ENCODE peak calls at places on chromosomes 13 and 19, in nine cellular contexts. H, B, I, K, R, G, N, W and F are unnamed samples. For H3K4me1, the result is how much of the 10 kb centered on the place peaks cover.

GRCh38 chr19:14632286-14632685 is 42.4 kb downstream of the ADGRE3 start:
- DNase-seq in G (no peak), H (peak), N (no peak), I (no peak), K (peak), R (no peak), B (no peak), W (no peak), F (no peak)

GRCh38 chr13:42495256-42495655 is 78.7 kb upstream of the TNFSF11 start:
- DNase-seq in N (no peak), K (no peak), B (no peak), I (no peak), G (no peak), R (no peak), H (no peak), W (no peak), F (no peak)

GRCh38 chr13:30685320-30685859 is 50.0 kb upstream of the ALOX5AP start:
- DNase-seq in N (no peak), K (no peak), G (no peak), R (no peak), B (no peak), H (no peak), W (no peak), I (no peak), F (peak)

GRCh38 chr19:14416743-14417214 is 2.4 kb downstream of the DDX39A start:
- DNase-seq in W (no peak), N (no peak), R (no peak), H (no peak), I (no peak), K (no peak), G (no peak), B (no peak), F (no peak)

GRCh38 chr19:56670961-56671612 is 470 bp downstream of the ZNF835 start:
- DNase-seq in R (no peak), N (no peak), I (peak), H (no peak), B (no peak), W (peak), K (no peak), G (no peak), F (peak)

GRCh38 chr19:43934055-43934984 is 762 bp downstream of the ZNF45 start:
- DNase-seq in K (no peak), R (no peak), G (no peak), W (no peak), I (no peak), N (no peak), H (no peak), B (no peak), F (no peak)

GRCh38 chr13:20230913-20231838 is 943 bp downstream of the GJB6 start:
- DNase-seq in B (no peak), G (no peak), W (no peak), R (no peak), K (no peak), N (no peak), I (no peak), H (no peak), F (peak)

GRCh38 chr19:8161135-8161646 is 11.8 kb upstream of the FBN3 start:
- DNase-seq in K (peak), I (no peak), W (peak), N (no peak), G (no peak), R (no peak), B (no peak), H (peak), F (no peak)

GRCh38 chr13:104522235-104523072 is 1456.2 kb upstream of the SLC10A2 start:
- DNase-seq in G (no peak), K (no peak), R (no peak), N (no peak), W (peak), I (no peak), H (no peak), B (no peak), F (peak)

GRCh38 chr13:94646904-94647303 is 45.2 kb downstream of the GPR180 start:
- DNase-seq in I (no peak), N (no peak), G (no peak), W (no peak), H (peak), K (no peak), B (no peak), R (no peak), F (no peak)

GRCh38 chr13:44573071-44573470 is 3.1 kb downstream of the TSC22D1 start:
- DNase-seq in G (no peak), N (no peak), I (no peak), W (no peak), R (no peak), K (no peak), B (no peak), H (no peak), F (no peak)
- H3K4me3 ChIP-seq in G (peak), N (no peak), I (peak), W (no peak), R (peak), K (no peak), B (no peak), H (no peak), F (peak)

DNA sequence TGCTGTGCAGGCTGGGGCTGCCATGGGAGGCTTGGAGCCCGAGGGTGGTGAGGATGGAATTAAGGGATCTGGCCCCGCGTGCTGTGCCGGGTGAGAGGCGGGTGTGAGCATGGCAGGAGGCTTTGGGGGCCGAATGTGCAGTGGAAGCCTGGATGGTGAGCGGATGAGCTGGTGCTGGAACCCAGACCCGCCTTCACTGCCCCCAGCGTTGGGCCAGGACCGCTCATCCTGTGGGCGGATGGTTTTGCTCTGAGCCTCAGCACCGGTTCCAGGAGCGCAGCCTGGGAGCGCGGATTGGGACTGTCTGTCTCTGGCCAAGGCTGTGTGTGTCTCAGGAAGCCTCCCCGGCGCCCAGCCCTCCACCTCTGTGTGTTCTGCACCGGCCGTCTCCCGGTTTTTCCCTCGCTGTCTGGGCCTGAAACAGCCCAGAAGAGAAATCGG is 16.7 kb downstream of the KDM4B start:
- DNase-seq in H (no peak), N (no peak), W (no peak), B (no peak), I (no peak), G (peak), R (no peak), K (no peak), F (no peak)
- H3K4me1 ChIP-seq in H (under half), N (under half), W (under half), B (half or more), I (under half), G (under half), R (under half), K (under half), F (half or more)

DNA sequence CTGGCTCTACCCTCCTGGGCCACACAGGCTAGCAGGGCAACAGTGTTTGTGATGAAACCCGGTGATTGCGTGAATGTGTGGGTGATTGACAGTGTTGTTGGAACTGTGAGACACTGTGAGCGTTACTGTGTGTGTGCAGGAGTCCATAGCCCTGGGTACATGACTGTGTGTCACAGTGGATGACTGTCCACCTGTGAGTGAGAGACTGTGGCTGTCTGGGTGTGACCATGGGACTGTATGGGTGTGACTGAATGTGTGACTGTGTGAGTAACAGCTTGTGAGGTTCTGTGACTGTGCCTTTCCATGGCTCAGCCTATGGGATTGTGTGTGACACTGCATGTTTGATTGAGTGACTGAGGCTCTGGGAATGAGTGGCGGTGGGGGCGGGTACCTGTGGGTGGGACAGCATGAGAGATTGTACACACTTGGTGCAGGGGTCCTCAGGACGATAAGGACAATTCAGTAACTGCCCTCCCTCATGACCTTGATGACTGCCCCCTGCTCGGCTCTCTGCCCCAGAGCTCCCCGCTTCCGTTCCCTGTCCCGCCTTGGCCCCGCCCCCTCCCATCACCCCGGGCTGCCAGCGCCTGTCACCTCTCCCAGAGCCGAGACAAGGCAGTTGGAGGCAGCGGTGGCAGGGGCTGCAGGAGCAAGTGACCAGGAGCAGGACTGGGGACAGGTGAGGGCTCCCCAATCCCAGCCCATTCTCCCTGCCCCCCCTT is at the start of gene GIPR:
- DNase-seq in H (no peak), K (peak), I (no peak), B (no peak), N (no peak), G (peak), R (peak), W (peak), F (peak)
- H3K4me3 ChIP-seq in H (peak), K (peak), I (peak), B (peak), N (peak), G (no peak), R (peak), W (peak), F (peak)

DNA sequence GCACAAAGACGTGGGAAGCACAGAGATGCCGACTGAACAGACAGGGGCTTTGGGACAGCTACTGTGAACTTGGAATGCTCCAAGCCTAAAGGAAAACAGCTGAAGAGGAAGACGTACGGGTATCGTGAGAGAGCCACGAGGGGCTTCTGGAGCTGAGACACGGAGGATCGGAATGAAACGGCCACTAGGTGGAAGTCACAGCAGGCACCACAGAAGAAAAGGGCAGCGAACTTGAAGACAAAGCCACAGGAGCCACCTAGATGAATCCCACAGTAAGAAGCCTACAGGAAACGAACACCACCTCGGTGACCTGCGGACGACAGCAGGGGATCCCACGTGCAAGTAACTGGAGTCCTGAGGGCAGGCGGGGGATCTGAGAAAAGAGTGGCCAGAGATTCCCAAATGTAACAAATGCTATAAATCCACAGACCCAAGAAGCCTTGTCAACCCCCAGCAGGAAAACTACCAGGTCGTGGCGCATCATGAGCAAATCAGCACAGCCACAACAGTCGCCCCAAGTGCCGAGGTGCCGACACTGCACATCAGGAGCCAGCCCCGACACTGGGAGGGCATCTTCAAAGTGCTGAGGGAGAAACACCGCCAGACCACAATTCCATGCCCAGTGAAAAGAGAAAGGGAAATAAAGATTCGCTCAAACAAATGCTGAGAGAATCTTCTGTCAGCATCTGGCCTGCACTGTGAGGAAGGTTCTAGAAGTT is 39.3 kb upstream of the ISYNA1 start:
- DNase-seq in G (no peak), R (no peak), W (no peak), I (no peak), B (no peak), N (no peak), K (no peak), H (no peak), F (no peak)
- H3K4me1 ChIP-seq in G (under half), R (under half), W (under half), I (under half), B (half or more), N (under half), K (half or more), H (under half), F (half or more)

GRCh38 chr19:51535535-51535934 is 4.1 kb upstream of the SIGLEC6 start:
- DNase-seq in W (no peak), G (no peak), B (no peak), K (no peak), H (no peak), R (no peak), N (no peak), I (no peak), F (no peak)
- H3K4me3 ChIP-seq in W (no peak), G (no peak), B (no peak), K (no peak), H (peak), R (no peak), N (no peak), I (no peak), F (no peak)

DNA sequence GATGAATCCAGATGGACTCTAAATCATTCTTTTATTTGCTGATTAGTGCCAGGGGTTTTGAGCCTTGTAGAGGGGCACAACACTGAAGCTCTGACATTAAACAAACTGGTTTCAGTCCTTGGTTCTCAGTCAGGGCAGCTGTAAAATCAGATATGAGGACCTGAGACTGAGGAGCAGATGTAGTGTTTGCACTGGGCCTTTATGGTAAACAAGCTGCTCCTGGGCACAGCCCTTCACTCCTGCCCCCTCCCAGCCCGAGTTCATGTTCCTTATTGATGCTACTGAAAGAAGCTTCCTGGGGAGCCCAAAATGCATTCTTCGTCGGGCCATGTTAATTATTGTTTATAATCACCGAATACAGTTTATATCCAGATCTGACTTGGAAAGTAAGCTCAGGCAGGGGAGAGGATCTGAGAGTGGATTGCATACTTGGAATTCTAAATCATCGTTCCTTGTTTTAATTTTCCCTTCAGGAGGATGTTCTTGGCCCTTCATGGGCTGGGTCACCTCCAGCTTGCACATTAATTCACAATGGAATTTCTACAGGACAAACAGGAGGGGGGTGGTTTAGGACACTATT is 213.5 kb downstream of the FGF9 start:
- DNase-seq in K (no peak), H (no peak), N (no peak), I (no peak), R (no peak), W (no peak), B (no peak), G (no peak), F (no peak)
- H3K4me1 ChIP-seq in K (under half), H (under half), N (under half), I (under half), R (under half), W (under half), B (under half), G (under half), F (under half)

GRCh38 chr13:91351980-91352379 is 4.5 kb downstream of the MIR17HG start:
- DNase-seq in N (no peak), W (no peak), K (no peak), G (no peak), H (no peak), I (no peak), R (no peak), B (no peak), F (no peak)
- H3K4me3 ChIP-seq in N (no peak), W (no peak), K (no peak), G (no peak), H (peak), I (no peak), R (peak), B (no peak), F (no peak)